ENCODE peak calls at places on chromosomes 3 and 15, in six cellular contexts. G, K, L, N, Y and U are unnamed samples.
A peak's percentile ranks its signal among the peaks of the same experiment; 100 is the strongest.

GRCh38 chr15:44593042-44593736 is 56.2 kb downstream of the EIF3J start:
- DNase-seq in G (no peak), K (no peak), L (no peak), N (peak; percentile 6), Y (no peak), U (no peak)

GRCh38 chr15:98177950-98178848 is 217.7 kb downstream of the ARRDC4 start:
- DNase-seq in G (peak; percentile 28), K (peak; percentile 1), L (peak; percentile 41), N (peak; percentile 16), Y (peak; percentile 12), U (no peak)

GRCh38 chr15:48427479-48427878 is 96.2 kb downstream of the DUT start:
- DNase-seq in G (no peak), K (no peak), L (no peak), N (no peak), Y (no peak), U (no peak)

GRCh38 chr3:15768421-15769255 is 29.1 kb downstream of the ANKRD28 start:
- DNase-seq in G (no peak), K (no peak), L (peak; percentile 89), N (no peak), Y (peak; percentile 61), U (no peak)

GRCh38 chr3:28739647-28740046 is 391.0 kb upstream of the AZI2 start:
- DNase-seq in G (no peak), K (no peak), L (no peak), N (no peak), Y (no peak), U (no peak)

GRCh38 chr3:4994823-4995499 is 15.7 kb downstream of the BHLHE40 start:
- DNase-seq in G (peak; percentile 59), K (no peak), L (peak; percentile 79), N (no peak), Y (no peak), U (peak; percentile 30)

GRCh38 chr3:123778991-123779622 is 105.0 kb downstream of the MYLK start:
- DNase-seq in G (no peak), K (no peak), L (no peak), N (no peak), Y (no peak), U (no peak)

GRCh38 chr15:47331796-47332480 is 385.4 kb upstream of the SEMA6D start:
- DNase-seq in G (no peak), K (no peak), L (peak; percentile 60), N (no peak), Y (no peak), U (no peak)

GRCh38 chr3:13007251-13007941 is 65.8 kb downstream of the IQSEC1 start:
- DNase-seq in G (no peak), K (no peak), L (no peak), N (no peak), Y (no peak), U (no peak)

GRCh38 chr3:192917258-192917507 is 473 bp downstream of the MB21D2 start:
- DNase-seq in G (no peak), K (no peak), L (no peak), N (no peak), Y (no peak), U (no peak)

GRCh38 chr15:63041982-63042878 is at the start of gene TPM1:
- DNase-seq in G (peak; percentile 64), K (no peak), L (peak; percentile 78), N (no peak), Y (no peak), U (no peak)

GRCh38 chr3:111729087-111729846 is 129.8 kb upstream of the PHLDB2 start:
- DNase-seq in G (peak; percentile 33), K (no peak), L (peak; percentile 93), N (no peak), Y (no peak), U (no peak)

GRCh38 chr3:53823026-53823955 is 22.9 kb downstream of the CHDH start:
- DNase-seq in G (peak; percentile 14), K (no peak), L (no peak), N (no peak), Y (no peak), U (peak; percentile 19)